ENCODE peak calls at places on chromosomes 2 and 18, in ten cellular contexts. R is HepG2; Z is hippocampal formation; A is head of caudate nucleus; L is iPS-NIHi11; O is activated T-cell treated with anti-CD3 and anti-CD28 coated beads for 24 hours; N is cardiac muscle cell; J is ELR; Q is activated CD8-positive, alpha-beta memory T cell treated with anti-CD3 and anti-CD28 coated beads, Interleukin-2, amount 50 U/mL, for 4 hours; P is NCI-H1092 treated with DMSO at 0.1 percent for 48 hours. K is an unnamed sample.

GRCh38 chr18:8428951-8429350 is 180.3 kb upstream of the RAB12 start:
- DNase-seq in R (no peak), Z (no peak), A (no peak), L (no peak), O (no peak), N (no peak), J (no peak), Q (no peak), P (no peak), K (no peak)

GRCh38 chr2:16630463-16630862 is 35.2 kb downstream of the CYRIA start:
- DNase-seq in R (no peak), Z (no peak), A (no peak), L (no peak), O (no peak), N (no peak), J (no peak), Q (no peak), P (no peak), K (no peak)

GRCh38 chr2:27916293-27917015 is 25.9 kb downstream of the BABAM2 start:
- DNase-seq in R (peak), Z (no peak), A (no peak), L (no peak), O (no peak), N (no peak), J (no peak), Q (no peak), P (no peak), K (no peak)

GRCh38 chr2:235595420-235596010 is 101.7 kb downstream of the AGAP1 start:
- DNase-seq in R (peak), Z (peak), A (peak), L (peak), O (peak), N (peak), J (peak), Q (peak), P (peak), K (peak)

GRCh38 chr2:42812899-42813479 is 20.6 kb upstream of the HAAO start:
- DNase-seq in R (peak), Z (peak), A (no peak), L (no peak), O (no peak), N (peak), J (peak), Q (no peak), P (peak), K (peak)

GRCh38 chr2:37201208-37201607 is 4.9 kb downstream of the CEBPZOS start:
- DNase-seq in R (no peak), Z (no peak), A (no peak), L (no peak), O (no peak), N (no peak), J (no peak), Q (no peak), P (no peak), K (no peak)

GRCh38 chr2:129716781-129717559 is 262.5 kb upstream of the RAB6C start:
- DNase-seq in R (no peak), Z (no peak), A (no peak), L (no peak), O (no peak), N (no peak), J (no peak), Q (no peak), P (no peak), K (no peak)

GRCh38 chr2:233907627-233908026 is 9.5 kb upstream of the TRPM8 start:
- DNase-seq in R (no peak), Z (no peak), A (no peak), L (no peak), O (no peak), N (no peak), J (no peak), Q (no peak), P (no peak), K (no peak)

GRCh38 chr2:96885432-96886137 is 15.7 kb upstream of the SEMA4C start:
- DNase-seq in R (no peak), Z (no peak), A (no peak), L (no peak), O (no peak), N (no peak), J (no peak), Q (no peak), P (no peak), K (no peak)

GRCh38 chr2:118431997-118432396 is 343.7 kb downstream of the INSIG2 start:
- DNase-seq in R (no peak), Z (no peak), A (no peak), L (no peak), O (no peak), N (no peak), J (no peak), Q (no peak), P (no peak), K (no peak)

GRCh38 chr2:74573747-74574562 is 19.4 kb downstream of the DOK1 start:
- DNase-seq in R (no peak), Z (peak), A (no peak), L (no peak), O (no peak), N (peak), J (peak), Q (no peak), P (no peak), K (peak)

GRCh38 chr18:76479351-76480238 is 15.4 kb downstream of the ZNF516 start:
- DNase-seq in R (no peak), Z (no peak), A (no peak), L (no peak), O (no peak), N (no peak), J (no peak), Q (no peak), P (no peak), K (no peak)

GRCh38 chr2:86239326-86239725 is 40.1 kb downstream of the MRPL35 start:
- DNase-seq in R (no peak), Z (no peak), A (no peak), L (no peak), O (no peak), N (no peak), J (no peak), Q (no peak), P (no peak), K (no peak)

GRCh38 chr2:85273732-85274731 is 53.8 kb downstream of the TGOLN2 start:
- DNase-seq in R (peak), Z (no peak), A (no peak), L (no peak), O (no peak), N (peak), J (peak), Q (no peak), P (no peak), K (peak)

GRCh38 chr2:192119536-192119935 is 75.2 kb downstream of the TMEFF2 start:
- DNase-seq in R (no peak), Z (no peak), A (no peak), L (no peak), O (no peak), N (no peak), J (no peak), Q (no peak), P (no peak), K (no peak)

GRCh38 chr18:38033282-38033681 is 467.7 kb upstream of the CELF4 start:
- DNase-seq in R (no peak), Z (no peak), A (no peak), L (no peak), O (no peak), N (no peak), J (no peak), Q (no peak), P (no peak), K (no peak)

GRCh38 chr2:56077352-56077915 is 106.4 kb upstream of the CCDC85A start:
- DNase-seq in R (peak), Z (no peak), A (no peak), L (peak), O (no peak), N (peak), J (peak), Q (no peak), P (peak), K (peak)

GRCh38 chr2:98027955-98028593 is 32.3 kb upstream of the TMEM131 start:
- DNase-seq in R (no peak), Z (no peak), A (no peak), L (no peak), O (no peak), N (peak), J (peak), Q (no peak), P (no peak), K (peak)

GRCh38 chr2:82344670-82345069 is 2040.1 kb upstream of the LRRTM1 start:
- DNase-seq in R (peak), Z (no peak), A (no peak), L (peak), O (no peak), N (peak), J (peak), Q (no peak), P (no peak), K (no peak)

GRCh38 chr2:26740890-26741302 is 23.2 kb upstream of the SLC35F6 start:
- DNase-seq in R (no peak), Z (no peak), A (no peak), L (no peak), O (peak), N (peak), J (no peak), Q (no peak), P (no peak), K (no peak)

GRCh38 chr2:225002039-225002655 is 40.1 kb downstream of the DOCK10 start:
- DNase-seq in R (peak), Z (peak), A (no peak), L (peak), O (peak), N (peak), J (peak), Q (peak), P (peak), K (peak)

GRCh38 chr2:9118383-9118960 is 88.1 kb upstream of the ASAP2 start:
- DNase-seq in R (no peak), Z (no peak), A (no peak), L (no peak), O (no peak), N (no peak), J (no peak), Q (no peak), P (no peak), K (no peak)

GRCh38 chr2:239441261-239441701 is 40.5 kb upstream of the HDAC4 start:
- DNase-seq in R (no peak), Z (no peak), A (no peak), L (no peak), O (no peak), N (no peak), J (no peak), Q (no peak), P (peak), K (no peak)

GRCh38 chr2:214127178-214127970 is 283.5 kb upstream of the VWC2L start:
- DNase-seq in R (no peak), Z (no peak), A (no peak), L (peak), O (no peak), N (peak), J (peak), Q (no peak), P (no peak), K (peak)

GRCh38 chr18:11955299-11956029 is 25.8 kb upstream of the IMPA2 start:
- DNase-seq in R (peak), Z (peak), A (peak), L (no peak), O (no peak), N (peak), J (peak), Q (no peak), P (no peak), K (peak)

GRCh38 chr2:233115121-233115520 is 55.0 kb downstream of the INPP5D start:
- DNase-seq in R (no peak), Z (no peak), A (no peak), L (no peak), O (no peak), N (no peak), J (no peak), Q (no peak), P (no peak), K (no peak)

GRCh38 chr18:60929966-60930365 is 403.3 kb upstream of the CDH20 start:
- DNase-seq in R (no peak), Z (no peak), A (no peak), L (no peak), O (no peak), N (no peak), J (no peak), Q (no peak), P (no peak), K (no peak)

GRCh38 chr2:19312949-19313348 is 45.5 kb downstream of the OSR1 start:
- DNase-seq in R (peak), Z (no peak), A (no peak), L (peak), O (no peak), N (peak), J (peak), Q (no peak), P (no peak), K (peak)

GRCh38 chr2:113407446-113408099 is 29.9 kb upstream of the ZNG1B start:
- DNase-seq in R (peak), Z (no peak), A (no peak), L (peak), O (no peak), N (peak), J (peak), Q (no peak), P (no peak), K (peak)

GRCh38 chr18:10923671-10924070 is 225.7 kb downstream of the PIEZO2 start:
- DNase-seq in R (no peak), Z (no peak), A (no peak), L (no peak), O (no peak), N (peak), J (no peak), Q (no peak), P (no peak), K (peak)

GRCh38 chr2:71736091-71736878 is 282.9 kb downstream of the DYSF start:
- DNase-seq in R (no peak), Z (no peak), A (no peak), L (no peak), O (no peak), N (no peak), J (no peak), Q (no peak), P (no peak), K (no peak)

GRCh38 chr2:75787532-75788132 is 76.9 kb upstream of the GCFC2 start:
- DNase-seq in R (peak), Z (peak), A (no peak), L (peak), O (no peak), N (peak), J (peak), Q (no peak), P (peak), K (peak)